ENCODE peak calls at places on chromosomes 11 and 22, in nine cellular contexts. S is A549, O is SK-N-SH, W is HCT116, T is GM12878, P is HepG2, B is GM23338, V is K562, E is Panc1. G is an unnamed sample.

GRCh38 chr11:60700689-60701508 is 1.5 kb downstream of the MS4A8 start:
- DNase-seq in E (no peak), T (no peak), S (peak), P (peak), V (peak), O (peak), W (peak), B (peak), G (no peak)

GRCh38 chr11:2779499-2779980 is 79.7 kb upstream of the KCNQ1OT1 start:
- DNase-seq in E (no peak), P (no peak), V (peak), O (peak), T (no peak), S (no peak), B (no peak), W (no peak), G (no peak)

GRCh38 chr11:70480711-70481110 is 82.4 kb downstream of the CTTN start:
- DNase-seq in V (no peak), T (no peak), P (no peak), E (no peak), B (no peak), S (no peak), O (no peak), W (no peak), G (no peak)

GRCh38 chr11:11450744-11451362 is 97.8 kb upstream of the CSNK2A3 start:
- DNase-seq in P (no peak), S (no peak), E (no peak), V (no peak), T (no peak), W (peak), O (no peak), B (no peak), G (no peak)

GRCh38 chr11:123590296-123590912 is 64.0 kb downstream of the SCN3B start:
- DNase-seq in W (peak), P (peak), T (no peak), B (no peak), O (no peak), S (peak), E (no peak), V (no peak), G (no peak)

GRCh38 chr11:128026596-128026995 is 560.8 kb downstream of the ETS1 start:
- DNase-seq in B (no peak), O (no peak), E (peak), V (no peak), T (no peak), P (no peak), S (no peak), W (no peak), G (no peak)

GRCh38 chr11:77082838-77083552 is 16.2 kb downstream of the CAPN5 start:
- DNase-seq in O (peak), B (no peak), V (no peak), E (no peak), T (no peak), S (no peak), W (no peak), P (no peak), G (no peak)

GRCh38 chr11:12674936-12675696 is 895 bp downstream of the TEAD1 start:
- DNase-seq in E (no peak), T (no peak), W (no peak), P (no peak), V (peak), O (peak), B (peak), S (no peak), G (no peak)

GRCh38 chr11:8917157-8917820 is 6.3 kb downstream of the AKIP1 start:
- DNase-seq in E (no peak), V (no peak), O (no peak), W (no peak), S (no peak), B (peak), T (no peak), P (peak), G (no peak)

GRCh38 chr11:73410627-73411026 is 34.4 kb downstream of the RELT start:
- DNase-seq in O (no peak), S (no peak), E (no peak), V (no peak), P (no peak), B (no peak), T (no peak), W (no peak), G (no peak)

GRCh38 chr11:31702966-31703365 is 108.2 kb downstream of the PAX6 start:
- DNase-seq in V (no peak), T (no peak), W (no peak), E (no peak), S (peak), O (no peak), P (peak), B (no peak), G (no peak)

GRCh38 chr22:50292643-50293440 is 14.6 kb downstream of the PLXNB2 start:
- DNase-seq in B (no peak), V (no peak), S (no peak), O (no peak), E (no peak), W (no peak), T (no peak), P (no peak), G (peak)

GRCh38 chr11:122633219-122633829 is 22.2 kb upstream of the UBASH3B start:
- DNase-seq in B (peak), O (peak), W (no peak), T (no peak), E (no peak), P (peak), S (peak), V (no peak), G (no peak)

GRCh38 chr11:77197626-77198320 is 69.7 kb downstream of the MYO7A start:
- DNase-seq in S (no peak), V (no peak), E (no peak), B (no peak), W (no peak), P (no peak), T (no peak), O (no peak), G (no peak)

GRCh38 chr11:72430743-72431570 is 3.4 kb downstream of the CLPB start:
- DNase-seq in V (peak), S (peak), B (peak), E (no peak), P (peak), O (peak), W (no peak), T (no peak), G (peak)

GRCh38 chr11:96084610-96085348 is 160.9 kb upstream of the MTMR2 start:
- DNase-seq in E (no peak), W (no peak), S (no peak), T (no peak), O (no peak), B (no peak), P (no peak), V (no peak), G (no peak)

GRCh38 chr22:50465531-50465930 is 9.3 kb downstream of the SBF1 start:
- DNase-seq in S (no peak), O (no peak), B (no peak), P (no peak), W (no peak), V (no peak), T (no peak), E (no peak), G (no peak)

GRCh38 chr11:6413791-6414231 is 5.1 kb downstream of the APBB1 start:
- DNase-seq in S (no peak), P (no peak), O (no peak), W (no peak), V (peak), B (no peak), T (no peak), E (no peak), G (no peak)

GRCh38 chr22:46514592-46515207 is 22.7 kb downstream of the CELSR1 start:
- DNase-seq in B (no peak), T (no peak), E (no peak), W (no peak), S (peak), O (no peak), P (no peak), V (no peak), G (no peak)

GRCh38 chr22:46280063-46280817 is 12.4 kb downstream of the TTC38 start:
- DNase-seq in E (no peak), B (no peak), W (no peak), O (no peak), S (no peak), P (no peak), V (no peak), T (no peak), G (no peak)

GRCh38 chr11:105862736-105863367 is 159.2 kb downstream of the MSANTD4 start:
- DNase-seq in W (peak), B (peak), P (peak), S (no peak), O (peak), V (no peak), T (no peak), E (peak), G (no peak)

GRCh38 chr22:44597616-44598015 is 99.6 kb upstream of the RTL6 start:
- DNase-seq in O (peak), V (no peak), T (no peak), W (no peak), B (peak), E (no peak), P (no peak), S (no peak), G (no peak)

GRCh38 chr22:47054231-47055072 is 292.0 kb downstream of the TBC1D22A start:
- DNase-seq in V (no peak), B (no peak), S (no peak), O (no peak), T (no peak), P (no peak), W (no peak), E (no peak), G (no peak)

GRCh38 chr11:123180166-123180565 is 14.9 kb downstream of the CLMP start:
- DNase-seq in E (no peak), T (no peak), O (no peak), P (no peak), S (no peak), V (no peak), W (no peak), B (no peak), G (no peak)

GRCh38 chr11:69006816-69007215 is 6.2 kb downstream of the MRGPRF start:
- DNase-seq in T (no peak), W (no peak), O (no peak), B (no peak), E (no peak), V (no peak), P (no peak), S (no peak), G (no peak)

DNA sequence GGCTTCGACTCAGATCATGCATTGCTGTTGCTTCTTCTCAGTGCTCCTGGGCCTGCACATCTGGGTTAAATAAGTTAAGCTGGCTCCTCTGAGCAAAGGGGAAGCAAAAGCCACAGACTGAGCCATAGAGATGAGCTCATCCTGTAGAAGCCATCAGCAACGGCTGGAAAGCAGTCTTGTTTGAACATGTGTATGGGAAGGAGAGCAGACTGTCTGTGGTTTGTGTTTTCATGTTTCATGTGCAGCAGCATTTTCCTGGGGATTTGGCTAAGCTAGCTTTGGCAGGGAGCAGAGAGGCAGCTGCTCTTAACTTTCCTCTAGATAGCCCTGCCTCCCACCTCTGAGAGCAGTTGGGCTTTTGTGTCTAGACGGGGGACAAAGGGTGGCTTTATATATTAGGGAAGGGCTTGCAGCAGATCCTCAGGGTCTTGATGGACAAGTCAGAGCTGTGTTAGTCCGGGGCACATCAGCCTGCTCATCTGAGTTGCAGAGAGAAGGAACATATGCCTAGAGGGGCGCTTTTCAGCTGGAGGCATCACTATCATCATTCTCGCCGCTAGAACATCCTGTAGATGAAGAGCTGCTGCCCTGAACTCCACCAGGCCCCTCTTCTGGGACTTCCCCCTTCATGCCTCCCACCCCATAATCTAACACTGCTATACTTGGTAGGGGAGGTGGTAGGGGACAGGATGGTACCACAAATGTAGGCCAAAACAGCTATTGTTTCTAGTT is 14.9 kb downstream of the DCPS start:
- DNase-seq in E (no peak), P (no peak), V (no peak), B (no peak), O (peak), T (peak), W (no peak), S (no peak), G (peak)
- TF ChIP-seq REST in E (no peak), P (no peak), V (no peak), B (no peak), O (peak), T (no peak), W (no peak), S (no peak), G (no peak)

GRCh38 chr22:40177738-40178416 is at the start of gene TNRC6B:
- DNase-seq in E (peak), W (peak), O (peak), V (peak), S (peak), T (peak), B (peak), P (peak), G (peak)
- TF ChIP-seq REST in E (no peak), W (no peak), O (peak), V (no peak), S (no peak), T (no peak), B (no peak), P (peak), G (peak)

GRCh38 chr22:24542641-24543040 is 12.3 kb downstream of the GUCD1 start:
- DNase-seq in W (no peak), P (no peak), O (no peak), S (no peak), E (no peak), B (no peak), V (no peak), T (no peak), G (peak)

GRCh38 chr22:24543068-24543675 is 11.8 kb downstream of the GUCD1 start:
- DNase-seq in E (no peak), V (no peak), B (no peak), S (no peak), O (no peak), T (no peak), P (no peak), W (no peak), G (no peak)

GRCh38 chr22:24541681-24542515 is 13.0 kb downstream of the GUCD1 start:
- DNase-seq in V (no peak), B (no peak), P (no peak), T (no peak), S (no peak), W (no peak), E (no peak), O (no peak), G (no peak)

GRCh38 chr22:24543679-24544243 is 11.2 kb downstream of the GUCD1 start:
- DNase-seq in T (no peak), W (no peak), V (no peak), B (no peak), O (no peak), S (no peak), P (no peak), E (no peak), G (no peak)

GRCh38 chr22:24540470-24540869 is 14.5 kb downstream of the GUCD1 start:
- DNase-seq in E (no peak), S (no peak), O (no peak), W (no peak), T (no peak), P (no peak), V (no peak), B (no peak), G (no peak)
- TF ChIP-seq REST in E (no peak), S (no peak), O (no peak), W (no peak), T (no peak), P (no peak), V (no peak), B (no peak), G (no peak)

DNA sequence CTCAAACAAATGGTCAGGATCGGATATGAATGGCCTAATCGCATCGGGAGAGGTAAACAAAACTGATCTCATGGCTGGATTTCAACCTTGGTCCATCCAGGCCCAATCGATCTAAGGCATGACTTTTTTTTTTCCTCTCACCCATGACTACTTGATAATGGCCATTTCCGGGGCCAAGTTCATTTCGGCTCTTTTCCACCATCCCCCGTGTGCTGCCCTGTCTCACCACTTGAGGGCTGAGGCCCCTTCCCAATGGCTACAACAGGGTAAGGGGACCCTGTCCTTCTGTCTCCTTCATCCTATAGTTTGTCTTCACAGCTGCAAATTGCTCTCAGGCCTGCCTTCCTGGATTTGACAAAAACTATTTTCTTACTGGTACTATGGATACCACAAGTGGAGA is 26.7 kb downstream of the GRAP2 start:
- DNase-seq in E (no peak), T (no peak), W (no peak), B (peak), V (peak), P (peak), S (no peak), O (no peak), G (no peak)
- TF ChIP-seq REST in E (no peak), T (no peak), W (no peak), B (no peak), V (no peak), P (no peak), S (no peak), O (no peak), G (no peak)

GRCh38 chr11:79953629-79954028 is 512.8 kb upstream of the TENM4 start:
- DNase-seq in T (no peak), W (no peak), O (no peak), E (no peak), S (no peak), B (no peak), P (no peak), V (no peak), G (no peak)

GRCh38 chr11:79950741-79951140 is 509.9 kb upstream of the TENM4 start:
- DNase-seq in P (no peak), O (no peak), T (no peak), S (no peak), B (no peak), V (no peak), W (no peak), E (no peak), G (no peak)

GRCh38 chr11:79959318-79959717 is 518.5 kb upstream of the TENM4 start:
- DNase-seq in W (no peak), S (no peak), P (no peak), T (no peak), V (no peak), B (no peak), O (no peak), E (no peak), G (no peak)

GRCh38 chr11:79957702-79958101 is 516.9 kb upstream of the TENM4 start:
- DNase-seq in P (no peak), O (no peak), B (no peak), S (no peak), T (no peak), W (no peak), E (no peak), V (no peak), G (no peak)

GRCh38 chr11:79956061-79956460 is 515.2 kb upstream of the TENM4 start:
- DNase-seq in S (no peak), O (no peak), B (no peak), W (no peak), V (no peak), E (no peak), T (no peak), P (no peak), G (no peak)
- TF ChIP-seq REST in S (no peak), O (no peak), B (no peak), W (no peak), V (no peak), E (no peak), T (no peak), P (no peak), G (no peak)

GRCh38 chr11:93370260-93370659 is 39.7 kb downstream of the DEUP1 start:
- DNase-seq in B (no peak), W (no peak), V (no peak), T (no peak), S (no peak), E (no peak), O (no peak), P (no peak), G (no peak)
- TF ChIP-seq REST in B (no peak), W (no peak), V (no peak), T (no peak), S (no peak), E (no peak), O (no peak), P (no peak), G (no peak)

GRCh38 chr22:22912722-22913253 is 25.2 kb downstream of the IGLL5 start:
- DNase-seq in T (no peak), S (no peak), O (no peak), V (no peak), W (no peak), B (no peak), E (no peak), P (no peak), G (no peak)
- TF ChIP-seq REST in T (no peak), S (no peak), O (no peak), V (no peak), W (no peak), B (no peak), E (no peak), P (no peak), G (no peak)

GRCh38 chr11:88098289-88098688 is 77.0 kb downstream of the RAB38 start:
- DNase-seq in V (no peak), O (no peak), E (no peak), S (no peak), B (no peak), P (no peak), T (no peak), W (no peak), G (no peak)
- TF ChIP-seq REST in V (no peak), O (no peak), E (no peak), S (no peak), B (no peak), P (no peak), T (no peak), W (no peak), G (no peak)

GRCh38 chr22:39205344-39206021 is 39.3 kb downstream of the PDGFB start:
- DNase-seq in B (no peak), V (peak), W (peak), E (no peak), S (peak), T (no peak), P (peak), O (no peak), G (no peak)
- TF ChIP-seq REST in B (no peak), V (no peak), W (no peak), E (no peak), S (no peak), T (no peak), P (no peak), O (no peak), G (no peak)

DNA sequence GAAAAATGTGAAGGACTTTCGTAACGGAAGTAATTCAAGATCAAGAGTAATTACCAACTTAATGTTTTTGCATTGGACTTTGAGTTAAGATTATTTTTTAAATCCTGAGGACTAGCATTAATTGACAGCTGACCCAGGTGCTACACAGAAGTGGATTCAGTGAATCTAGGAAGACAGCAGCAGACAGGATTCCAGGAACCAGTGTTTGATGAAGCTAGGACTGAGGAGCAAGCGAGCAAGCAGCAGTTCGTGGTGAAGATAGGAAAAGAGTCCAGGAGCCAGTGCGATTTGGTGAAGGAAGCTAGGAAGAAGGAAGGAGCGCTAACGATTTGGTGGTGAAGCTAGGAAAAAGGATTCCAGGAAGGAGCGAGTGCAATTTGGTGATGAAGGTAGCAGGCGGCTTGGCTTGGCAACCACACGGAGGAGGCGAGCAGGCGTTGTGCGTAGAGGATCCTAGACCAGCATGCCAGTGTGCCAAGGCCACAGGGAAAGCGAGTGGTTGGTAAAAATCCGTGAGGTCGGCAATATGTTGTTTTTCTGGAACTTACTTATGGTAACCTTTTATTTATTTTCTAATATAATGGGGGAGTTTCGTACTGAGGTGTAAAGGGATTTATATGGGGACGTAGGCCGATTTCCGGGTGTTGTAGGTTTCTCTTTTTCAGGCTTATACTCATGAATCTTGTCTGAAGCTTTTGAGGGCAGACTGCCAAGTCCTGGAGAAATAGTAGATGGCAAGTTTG is 1.6 kb downstream of the MALAT1 start:
- DNase-seq in V (peak), S (no peak), T (no peak), P (no peak), B (no peak), W (no peak), O (no peak), E (no peak), G (peak)
- TF ChIP-seq REST in V (peak), S (peak), T (no peak), P (no peak), B (no peak), W (no peak), O (peak), E (no peak), G (peak)